ENCODE peak calls at places on chromosomes 2 and 18, in seven cellular contexts. H is uterus, I is fibroblast of mammary gland, W is GM10248, S is psoas muscle, J is heart right ventricle, L is kidney epithelial cell. M is an unnamed sample.

GRCh38 chr18:62435435-62436031 is 87.3 kb upstream of the ZCCHC2 start:
- DNase-seq in H (no peak), I (no peak), W (no peak), S (no peak), J (no peak), L (no peak), M (no peak)

GRCh38 chr2:158570869-158571268 is 114.1 kb downstream of the PKP4 start:
- DNase-seq in H (no peak), I (no peak), W (no peak), S (no peak), J (no peak), L (no peak), M (no peak)

GRCh38 chr2:120403676-120404075 is 57.7 kb downstream of the INHBB start:
- DNase-seq in H (no peak), I (no peak), W (no peak), S (no peak), J (no peak), L (peak), M (no peak)

GRCh38 chr18:68564348-68564747 is 150.6 kb downstream of the TMX3 start:
- DNase-seq in H (no peak), I (no peak), W (no peak), S (no peak), J (no peak), L (no peak), M (no peak)

GRCh38 chr18:24490545-24490944 is 30.1 kb downstream of the HRH4 start:
- DNase-seq in H (no peak), I (no peak), W (no peak), S (no peak), J (no peak), L (no peak), M (no peak)

GRCh38 chr18:23890589-23890988 is 124.0 kb upstream of the TTC39C start:
- DNase-seq in H (no peak), I (peak), W (no peak), S (no peak), J (no peak), L (no peak), M (no peak)

GRCh38 chr2:64338910-64339500 is 115.0 kb upstream of the LGALSL start:
- DNase-seq in H (no peak), I (peak), W (no peak), S (no peak), J (no peak), L (no peak), M (no peak)

GRCh38 chr2:108585446-108585845 is 51.2 kb downstream of the LIMS1 start:
- DNase-seq in H (peak), I (peak), W (no peak), S (no peak), J (no peak), L (no peak), M (no peak)

GRCh38 chr2:120109186-120110061 is 96.5 kb downstream of the EPB41L5 start:
- DNase-seq in H (no peak), I (peak), W (peak), S (no peak), J (no peak), L (no peak), M (peak)

GRCh38 chr2:221546505-221547225 is 25.4 kb downstream of the EPHA4 start:
- DNase-seq in H (no peak), I (no peak), W (no peak), S (no peak), J (no peak), L (no peak), M (no peak)

GRCh38 chr2:177550264-177551200 is 158.0 kb downstream of the AGPS start:
- DNase-seq in H (no peak), I (no peak), W (no peak), S (no peak), J (no peak), L (no peak), M (no peak)

GRCh38 chr18:63137999-63138448 is 181.5 kb downstream of the BCL2 start:
- DNase-seq in H (no peak), I (no peak), W (no peak), S (peak), J (no peak), L (no peak), M (no peak)

GRCh38 chr18:51028201-51028805 is 1.7 kb upstream of the SMAD4 start:
- DNase-seq in H (no peak), I (peak), W (peak), S (no peak), J (no peak), L (no peak), M (no peak)

GRCh38 chr2:235024191-235024611 is 72.4 kb downstream of the SH3BP4 start:
- DNase-seq in H (no peak), I (no peak), W (no peak), S (no peak), J (no peak), L (no peak), M (no peak)

GRCh38 chr2:168884990-168885389 is 5.2 kb downstream of the SPC25 start:
- DNase-seq in H (no peak), I (peak), W (no peak), S (no peak), J (no peak), L (peak), M (no peak)

GRCh38 chr2:12948963-12949353 is 232.2 kb downstream of the TRIB2 start:
- DNase-seq in H (no peak), I (no peak), W (no peak), S (no peak), J (no peak), L (no peak), M (no peak)

GRCh38 chr2:125167820-125168219 is 1142.7 kb downstream of the CNTNAP5 start:
- DNase-seq in H (no peak), I (peak), W (no peak), S (no peak), J (no peak), L (peak), M (no peak)

GRCh38 chr2:200447139-200447855 is 62.6 kb downstream of the KCTD18 start:
- DNase-seq in H (no peak), I (no peak), W (no peak), S (no peak), J (no peak), L (no peak), M (no peak)

GRCh38 chr2:43749583-43749982 is 24.3 kb upstream of the DYNC2LI1 start:
- DNase-seq in H (no peak), I (no peak), W (no peak), S (no peak), J (no peak), L (peak), M (no peak)

GRCh38 chr2:137886432-137886831 is 77.8 kb upstream of the HNMT start:
- DNase-seq in H (no peak), I (no peak), W (no peak), S (no peak), J (no peak), L (no peak), M (no peak)

GRCh38 chr2:46857871-46858696 is 57.5 kb downstream of the MCFD2 start:
- DNase-seq in H (no peak), I (peak), W (no peak), S (no peak), J (no peak), L (no peak), M (no peak)

GRCh38 chr2:238692562-238692961 is 155.3 kb upstream of the TWIST2 start:
- DNase-seq in H (no peak), I (no peak), W (no peak), S (no peak), J (no peak), L (no peak), M (no peak)

GRCh38 chr2:10982931-10983701 is 71.4 kb downstream of the KCNF1 start:
- DNase-seq in H (no peak), I (no peak), W (no peak), S (no peak), J (peak), L (no peak), M (no peak)

GRCh38 chr18:22378672-22379282 is 38.9 kb downstream of the CTAGE1 start:
- DNase-seq in H (no peak), I (peak), W (no peak), S (no peak), J (peak), L (no peak), M (no peak)

GRCh38 chr2:67456441-67456840 is 59.3 kb downstream of the ETAA1 start:
- DNase-seq in H (no peak), I (no peak), W (no peak), S (no peak), J (no peak), L (no peak), M (no peak)

GRCh38 chr2:171651667-171652410 is 35.4 kb upstream of the DYNC1I2 start:
- DNase-seq in H (no peak), I (no peak), W (no peak), S (no peak), J (no peak), L (no peak), M (no peak)

DNA sequence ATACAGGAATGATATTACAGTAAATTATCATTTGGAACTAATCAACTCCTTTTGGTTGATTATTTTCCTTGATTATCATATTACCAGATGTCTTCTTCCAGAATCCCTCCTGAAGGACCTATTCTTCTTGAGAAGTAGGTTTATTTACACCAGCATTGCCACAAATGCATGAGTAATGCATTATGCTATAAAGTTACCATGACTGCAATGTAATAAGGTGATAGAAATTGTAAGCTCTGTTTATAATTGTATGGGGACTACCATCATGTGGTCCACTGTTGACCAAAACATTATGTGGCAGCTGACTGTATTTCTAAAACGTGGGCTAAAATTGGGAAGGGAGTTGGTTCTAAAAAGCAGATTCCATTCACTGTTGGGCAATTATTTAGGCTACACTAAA is 602.2 kb downstream of the NYAP2 start:
- DNase-seq in H (no peak), I (peak), W (no peak), S (no peak), J (no peak), L (no peak), M (no peak)
- TF ChIP-seq CTCF in H (no peak), I (no peak), W (no peak), S (no peak), J (no peak), L (no peak), M (no peak)

GRCh38 chr2:95052301-95052700 is 26.8 kb downstream of the MAL start:
- DNase-seq in H (no peak), I (no peak), W (no peak), S (peak), J (no peak), L (peak), M (no peak)

GRCh38 chr2:95051636-95052035 is 26.1 kb downstream of the MAL start:
- DNase-seq in H (no peak), I (no peak), W (no peak), S (peak), J (no peak), L (no peak), M (no peak)

GRCh38 chr2:95054016-95054415 is 28.5 kb downstream of the MAL start:
- DNase-seq in H (no peak), I (no peak), W (no peak), S (peak), J (no peak), L (no peak), M (no peak)

GRCh38 chr2:95052804-95053535 is 27.5 kb downstream of the MAL start:
- DNase-seq in H (no peak), I (no peak), W (no peak), S (peak), J (no peak), L (no peak), M (no peak)

GRCh38 chr2:95053543-95053942 is 28.0 kb downstream of the MAL start:
- DNase-seq in H (no peak), I (no peak), W (no peak), S (peak), J (no peak), L (no peak), M (no peak)
- TF ChIP-seq CTCF in H (no peak), I (no peak), W (peak), S (peak), J (peak), L (peak), M (no peak)

DNA sequence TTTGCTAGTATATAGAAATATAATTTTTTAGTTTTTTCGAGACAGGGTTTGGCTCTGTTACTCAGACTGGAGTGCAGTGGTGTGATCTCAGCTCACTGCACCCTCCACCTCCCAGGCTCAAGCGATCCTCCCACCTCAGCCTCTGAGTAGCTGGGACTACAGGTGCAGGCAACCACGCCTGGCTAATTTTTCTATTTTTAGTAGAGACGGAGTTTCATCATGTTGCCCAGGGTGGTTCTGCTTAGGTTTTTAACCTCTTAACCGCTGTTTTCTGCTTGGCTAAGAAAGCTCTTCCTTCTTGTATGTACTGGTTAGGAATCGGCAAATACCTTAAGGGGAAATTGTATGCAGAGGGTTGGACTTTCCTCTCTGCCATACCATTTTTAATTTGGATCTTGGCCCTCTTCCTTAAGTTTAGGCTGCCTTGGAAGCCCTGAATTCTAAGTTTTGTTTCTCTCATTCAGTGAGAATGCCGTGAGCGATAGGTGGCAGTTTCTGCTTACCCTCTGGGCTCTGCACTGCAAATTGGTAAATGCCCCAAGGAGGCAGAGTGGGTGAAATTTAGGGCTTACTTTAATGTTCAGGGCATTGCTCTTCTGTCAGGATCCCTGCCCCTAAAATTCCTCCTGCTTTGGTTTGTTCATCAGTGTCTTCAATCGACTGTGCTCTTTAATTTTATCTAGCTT is 32.3 kb downstream of the EML6 start:
- DNase-seq in H (no peak), I (no peak), W (peak), S (no peak), J (no peak), L (no peak), M (peak)
- TF ChIP-seq CTCF in H (no peak), I (no peak), W (peak), S (no peak), J (no peak), L (no peak), M (no peak)

GRCh38 chr2:36333350-36334012 is 22.1 kb upstream of the CRIM1 start:
- DNase-seq in H (no peak), I (no peak), W (no peak), S (no peak), J (no peak), L (no peak), M (no peak)
- TF ChIP-seq CTCF in H (no peak), I (no peak), W (peak), S (no peak), J (no peak), L (no peak), M (no peak)

DNA sequence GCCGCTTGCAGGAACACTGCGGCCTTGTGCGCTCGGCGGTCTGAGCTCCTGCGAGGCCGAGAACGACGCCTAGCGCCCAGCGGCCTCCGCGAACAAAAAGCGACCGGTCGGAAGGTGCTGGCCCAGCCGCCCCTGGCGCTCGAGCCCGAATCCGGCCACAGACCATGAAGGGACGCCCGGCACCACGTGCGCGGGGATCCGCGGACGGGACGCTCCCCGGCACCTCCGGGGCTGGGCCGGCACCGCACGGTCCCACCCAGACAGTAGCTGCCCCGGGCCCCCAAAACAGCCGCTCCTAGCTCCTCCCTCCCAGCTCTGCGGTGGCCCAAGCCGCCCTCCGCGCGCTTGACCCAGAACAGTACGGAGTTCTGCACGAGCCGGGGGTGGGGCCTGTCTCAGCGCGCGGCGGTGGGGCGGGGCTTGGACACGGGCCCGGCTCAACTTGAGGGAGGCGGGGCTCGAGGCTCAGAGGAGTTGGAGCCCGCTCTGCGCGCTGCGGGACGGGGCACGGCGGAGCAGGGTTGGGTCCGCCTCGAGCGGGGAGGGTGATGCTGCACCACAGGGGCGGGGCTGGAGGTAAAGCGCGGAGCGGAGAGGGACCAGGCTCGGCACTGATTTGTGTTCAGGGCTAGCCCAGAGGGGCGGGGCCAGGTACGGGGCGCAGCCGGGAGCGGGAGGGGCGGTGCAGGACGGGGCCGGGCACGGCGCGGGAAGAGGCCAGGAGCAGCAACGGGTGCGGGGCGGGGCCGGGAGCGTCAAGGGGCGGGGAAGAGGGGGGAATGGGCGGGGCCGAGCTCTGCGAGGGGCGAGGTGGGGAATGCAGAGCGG is 538 bp upstream of the IMPA2 start:
- DNase-seq in H (peak), I (peak), W (peak), S (peak), J (peak), L (peak), M (peak)
- TF ChIP-seq CTCF in H (no peak), I (no peak), W (peak), S (no peak), J (peak), L (no peak), M (no peak)